ENCODE peak calls at places on chromosomes 6 and 20, in nine cellular contexts. I is ovary, U is body of pancreas, Q is breast epithelium, K is vagina, E is H1, D is Peyer's patch, A is IMR-90, W is thyroid gland. Y is an unnamed sample. For H3K27me3, the result is how much of the 10 kb centered on the place peaks cover.

GRCh38 chr6:55632953-55633352 is 54.0 kb upstream of the HMGCLL1 start:
- DNase-seq in I (no peak), U (no peak), Q (no peak), K (no peak), E (no peak), D (no peak), A (peak), W (no peak), Y (no peak)

GRCh38 chr6:114783083-114783482 is 440.3 kb upstream of the HS3ST5 start:
- DNase-seq in I (no peak), U (no peak), Q (no peak), K (no peak), E (no peak), D (no peak), A (no peak), W (no peak), Y (no peak)

GRCh38 chr6:70669133-70669532 is 1.4 kb downstream of the SMAP1 start:
- DNase-seq in I (no peak), U (peak), Q (no peak), K (no peak), E (no peak), D (no peak), A (peak), W (no peak), Y (no peak)

GRCh38 chr6:389622-390021 is 1.9 kb upstream of the IRF4 start:
- DNase-seq in I (no peak), U (no peak), Q (no peak), K (no peak), E (no peak), D (no peak), A (no peak), W (no peak), Y (no peak)

GRCh38 chr6:7414811-7415210 is 25.2 kb downstream of the RIOK1 start:
- DNase-seq in I (no peak), U (no peak), Q (no peak), K (no peak), E (no peak), D (no peak), A (peak), W (no peak), Y (no peak)

GRCh38 chr6:157143885-157144795 is 179.2 kb downstream of the TMEM242 start:
- DNase-seq in I (peak), U (no peak), Q (no peak), K (no peak), E (no peak), D (no peak), A (peak), W (no peak), Y (no peak)

GRCh38 chr20:54598351-54598750 is 123.0 kb downstream of the DOK5 start:
- DNase-seq in I (no peak), U (no peak), Q (no peak), K (peak), E (no peak), D (no peak), A (no peak), W (no peak), Y (no peak)

GRCh38 chr6:148379966-148380653 is 37.5 kb downstream of the SASH1 start:
- DNase-seq in I (no peak), U (no peak), Q (no peak), K (no peak), E (no peak), D (no peak), A (no peak), W (no peak), Y (no peak)

GRCh38 chr6:37667050-37667814 is 30.5 kb downstream of the MDGA1 start:
- DNase-seq in I (no peak), U (no peak), Q (no peak), K (no peak), E (no peak), D (no peak), A (peak), W (no peak), Y (no peak)

GRCh38 chr20:1619861-1620444 is at the start of gene SIRPB1:
- DNase-seq in I (no peak), U (peak), Q (no peak), K (no peak), E (no peak), D (peak), A (peak), W (no peak), Y (no peak)

GRCh38 chr6:54861846-54862616 is 15.5 kb downstream of the FAM83B start:
- DNase-seq in I (no peak), U (no peak), Q (no peak), K (no peak), E (no peak), D (no peak), A (no peak), W (no peak), Y (no peak)

GRCh38 chr20:44450279-44450937 is 25.3 kb upstream of the TTPAL start:
- DNase-seq in I (no peak), U (no peak), Q (no peak), K (no peak), E (no peak), D (no peak), A (no peak), W (no peak), Y (no peak)

GRCh38 chr6:159463440-159463839 is 229.6 kb downstream of the SOD2 start:
- DNase-seq in I (no peak), U (no peak), Q (no peak), K (no peak), E (no peak), D (no peak), A (peak), W (no peak), Y (no peak)

GRCh38 chr6:15969236-15969778 is 159.6 kb upstream of the MYLIP start:
- DNase-seq in I (no peak), U (no peak), Q (peak), K (peak), E (no peak), D (no peak), A (no peak), W (no peak), Y (no peak)

GRCh38 chr6:156881687-156882629 is 104.8 kb downstream of the ARID1B start:
- DNase-seq in I (no peak), U (no peak), Q (no peak), K (no peak), E (no peak), D (no peak), A (peak), W (no peak), Y (no peak)

GRCh38 chr6:67165606-67166005 is 1458.6 kb upstream of the EYS start:
- DNase-seq in I (no peak), U (no peak), Q (no peak), K (no peak), E (no peak), D (no peak), A (no peak), W (no peak), Y (no peak)

GRCh38 chr6:150250826-150251225 is 108.0 kb downstream of the PPP1R14C start:
- DNase-seq in I (no peak), U (no peak), Q (peak), K (peak), E (no peak), D (no peak), A (peak), W (peak), Y (no peak)

GRCh38 chr6:30828027-30828962 is 56.0 kb upstream of the DDR1 start:
- DNase-seq in I (peak), U (peak), Q (peak), K (peak), E (peak), D (peak), A (peak), W (peak), Y (peak)

GRCh38 chr6:165376100-165376499 is 66.7 kb upstream of the C6orf118 start:
- DNase-seq in I (no peak), U (no peak), Q (no peak), K (no peak), E (no peak), D (no peak), A (no peak), W (no peak), Y (no peak)

GRCh38 chr6:75528423-75528822 is 34.8 kb upstream of the FILIP1 start:
- DNase-seq in I (no peak), U (peak), Q (no peak), K (no peak), E (no peak), D (no peak), A (peak), W (no peak), Y (no peak)

GRCh38 chr20:61814726-61815125 is 251.0 kb downstream of the TAF4 start:
- DNase-seq in I (no peak), U (no peak), Q (no peak), K (no peak), E (no peak), D (no peak), A (no peak), W (no peak), Y (no peak)

GRCh38 chr6:107689190-107689589 is 134.9 kb downstream of the SCML4 start:
- DNase-seq in I (no peak), U (no peak), Q (no peak), K (no peak), E (no peak), D (no peak), A (no peak), W (no peak), Y (no peak)

GRCh38 chr20:60650087-60650486 is 602.0 kb upstream of the CDH4 start:
- DNase-seq in I (no peak), U (no peak), Q (no peak), K (no peak), E (no peak), D (no peak), A (no peak), W (no peak), Y (no peak)

GRCh38 chr6:101397199-101397598 is 3.7 kb downstream of the GRIK2 start:
- DNase-seq in I (no peak), U (no peak), Q (no peak), K (no peak), E (no peak), D (no peak), A (peak), W (no peak), Y (no peak)

GRCh38 chr6:137493218-137494038 is 766 bp downstream of the OLIG3 start:
- DNase-seq in I (no peak), U (peak), Q (no peak), K (no peak), E (peak), D (no peak), A (no peak), W (peak), Y (no peak)

GRCh38 chr20:61420056-61420455 is 168.0 kb downstream of the CDH4 start:
- DNase-seq in I (no peak), U (no peak), Q (no peak), K (no peak), E (no peak), D (no peak), A (no peak), W (no peak), Y (no peak)

GRCh38 chr6:117145940-117146339 is 119.4 kb upstream of the VGLL2 start:
- DNase-seq in I (no peak), U (no peak), Q (no peak), K (no peak), E (no peak), D (no peak), A (no peak), W (no peak), Y (no peak)

GRCh38 chr20:3051385-3052019 is 5.7 kb downstream of the MRPS26 start:
- DNase-seq in I (no peak), U (no peak), Q (no peak), K (no peak), E (no peak), D (no peak), A (no peak), W (no peak), Y (no peak)

GRCh38 chr20:37992802-37993538 is 40.3 kb downstream of the TTI1 start:
- DNase-seq in I (no peak), U (peak), Q (peak), K (no peak), E (no peak), D (peak), A (peak), W (peak), Y (no peak)

GRCh38 chr6:162621246-162621645 is 106.3 kb downstream of the PRKN start:
- DNase-seq in I (no peak), U (no peak), Q (no peak), K (no peak), E (no peak), D (no peak), A (no peak), W (no peak), Y (peak)

GRCh38 chr6:53813096-53813495 is 18.3 kb downstream of the LRRC1 start:
- DNase-seq in I (no peak), U (no peak), Q (no peak), K (no peak), E (no peak), D (no peak), A (no peak), W (no peak), Y (no peak)

GRCh38 chr6:131923356-131923755 is 27.8 kb downstream of the CCN2 start:
- DNase-seq in I (peak), U (peak), Q (no peak), K (no peak), E (peak), D (no peak), A (peak), W (peak), Y (peak)

GRCh38 chr6:34369385-34369784 is 23.1 kb downstream of the NUDT3 start:
- DNase-seq in I (no peak), U (no peak), Q (no peak), K (no peak), E (no peak), D (no peak), A (no peak), W (no peak), Y (no peak)

GRCh38 chr6:119541132-119541905 is 191.8 kb upstream of the MAN1A1 start:
- DNase-seq in I (no peak), U (no peak), Q (no peak), K (no peak), E (no peak), D (no peak), A (peak), W (no peak), Y (no peak)

GRCh38 chr20:47778398-47779354 is 6.6 kb downstream of the SULF2 start:
- DNase-seq in I (peak), U (no peak), Q (no peak), K (no peak), E (no peak), D (no peak), A (no peak), W (no peak), Y (no peak)

GRCh38 chr6:134177753-134178229 is 125.4 kb upstream of the SLC2A12 start:
- DNase-seq in I (no peak), U (peak), Q (no peak), K (no peak), E (no peak), D (no peak), A (peak), W (no peak), Y (peak)

GRCh38 chr6:152461556-152461955 is 175.6 kb downstream of the SYNE1 start:
- DNase-seq in I (no peak), U (no peak), Q (no peak), K (no peak), E (no peak), D (no peak), A (peak), W (no peak), Y (no peak)

GRCh38 chr6:14361956-14362587 is 244.5 kb downstream of the CD83 start:
- DNase-seq in I (no peak), U (no peak), Q (no peak), K (no peak), E (no peak), D (no peak), A (no peak), W (peak), Y (no peak)
- H3K27me3 ChIP-seq in I (under half), U (under half), Q (under half), K (under half), E (under half), D (under half), A (under half), W (under half), Y (under half)

GRCh38 chr6:113564401-113565161 is 292.6 kb upstream of the MARCKS start:
- DNase-seq in I (peak), U (peak), Q (peak), K (peak), E (peak), D (peak), A (peak), W (peak), Y (peak)
- TF ChIP-seq CTCF in I (no peak), U (no peak), Q (no peak), K (no peak), E (no peak), D (no peak), A (no peak), W (no peak), Y (no peak)

GRCh38 chr6:33278810-33279209 is 1.9 kb downstream of the B3GALT4 start:
- DNase-seq in I (no peak), U (no peak), Q (no peak), K (no peak), E (no peak), D (no peak), A (no peak), W (no peak), Y (no peak)

GRCh38 chr6:33278392-33278741 is 1.4 kb downstream of the B3GALT4 start:
- DNase-seq in I (no peak), U (no peak), Q (no peak), K (no peak), E (no peak), D (no peak), A (no peak), W (no peak), Y (no peak)

GRCh38 chr6:33276581-33276863 is 401 bp upstream of the B3GALT4 start:
- DNase-seq in I (no peak), U (no peak), Q (no peak), K (no peak), E (no peak), D (no peak), A (no peak), W (no peak), Y (no peak)

GRCh38 chr6:33277663-33278391 is 904 bp downstream of the B3GALT4 start:
- DNase-seq in I (no peak), U (no peak), Q (no peak), K (no peak), E (peak), D (peak), A (no peak), W (no peak), Y (no peak)

DNA sequence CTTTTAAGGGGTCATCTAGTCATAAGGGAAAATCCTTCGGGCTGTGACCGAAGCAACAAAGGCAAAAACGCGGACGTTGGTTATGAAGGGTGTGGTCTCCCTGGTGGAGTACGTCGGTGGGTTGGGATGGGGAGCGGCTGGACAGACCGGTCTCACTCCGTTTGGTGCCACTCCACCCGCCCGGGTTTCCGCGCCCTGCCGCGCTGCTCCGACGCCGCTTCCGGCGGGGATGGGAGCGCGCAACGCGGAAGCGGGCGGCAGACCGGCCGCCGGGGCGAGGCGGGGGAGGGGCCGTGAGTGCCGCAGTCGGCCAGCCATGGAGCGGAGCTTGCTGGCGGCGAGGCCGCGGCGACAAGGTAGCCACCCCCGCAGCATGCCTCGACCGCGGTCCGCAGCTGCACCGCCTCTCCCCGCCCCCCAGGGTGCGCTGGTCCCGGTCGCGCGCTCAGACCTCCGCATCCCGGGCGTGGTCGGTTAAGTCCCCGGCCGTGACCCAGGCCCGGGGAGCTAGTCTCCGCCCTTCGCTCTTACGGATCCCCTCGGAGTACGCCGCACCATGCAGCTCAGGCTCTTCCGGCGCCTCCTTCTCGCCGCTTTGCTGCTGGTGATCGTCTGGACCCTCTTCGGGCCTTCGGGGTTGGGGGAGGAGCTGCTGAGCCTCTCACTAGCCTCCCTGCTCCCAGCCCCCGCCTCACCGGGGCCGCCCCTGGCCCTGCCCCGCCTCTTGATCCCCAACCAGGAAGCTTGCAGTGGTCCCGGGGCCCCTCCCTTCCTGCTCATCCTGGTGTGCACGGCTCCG is at the start of gene B3GALT4:
- DNase-seq in I (peak), U (peak), Q (peak), K (no peak), E (peak), D (peak), A (peak), W (peak), Y (peak)
- TF ChIP-seq POLR2A in I (no peak), U (peak), Q (no peak), K (no peak), E (peak), D (peak), A (peak), W (peak), Y (peak)

DNA sequence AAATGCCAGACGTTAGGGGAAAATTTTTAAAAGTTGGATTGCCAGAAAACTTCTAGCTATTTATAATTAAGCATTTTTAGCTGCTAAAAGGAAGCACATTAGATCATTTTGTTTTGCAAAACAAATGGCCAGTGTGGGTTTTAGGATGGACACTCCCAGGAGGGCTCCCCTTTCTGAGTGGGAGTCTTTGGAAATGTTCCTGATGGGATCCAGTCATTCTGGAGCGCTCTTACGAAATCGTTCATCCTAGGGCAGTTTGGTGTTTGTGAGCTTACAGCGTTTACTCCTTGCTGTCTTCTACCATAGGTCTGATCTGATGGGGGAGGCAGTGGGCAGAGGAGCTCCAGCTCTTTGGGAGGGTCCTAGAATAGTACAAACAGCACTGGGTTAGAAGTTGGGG is 14.7 kb downstream of the GNAS start:
- DNase-seq in I (peak), U (peak), Q (no peak), K (no peak), E (no peak), D (no peak), A (no peak), W (no peak), Y (peak)
- H3K27me3 ChIP-seq in I (under half), U (under half), Q (under half), K (under half), E (under half), D (under half), A (under half), W (under half), Y (under half)

GRCh38 chr6:105191351-105191750 is 11.5 kb upstream of the POPDC3 start:
- DNase-seq in I (no peak), U (no peak), Q (no peak), K (no peak), E (no peak), D (no peak), A (peak), W (no peak), Y (no peak)

GRCh38 chr6:105184921-105185320 is 5.1 kb upstream of the POPDC3 start:
- DNase-seq in I (no peak), U (no peak), Q (no peak), K (no peak), E (no peak), D (no peak), A (peak), W (no peak), Y (no peak)

GRCh38 chr6:105189026-105189680 is 9.3 kb upstream of the POPDC3 start:
- DNase-seq in I (no peak), U (no peak), Q (no peak), K (no peak), E (no peak), D (no peak), A (no peak), W (no peak), Y (no peak)

GRCh38 chr6:105192707-105193465 is 13.1 kb upstream of the POPDC3 start:
- DNase-seq in I (no peak), U (no peak), Q (no peak), K (no peak), E (no peak), D (no peak), A (peak), W (no peak), Y (no peak)

DNA sequence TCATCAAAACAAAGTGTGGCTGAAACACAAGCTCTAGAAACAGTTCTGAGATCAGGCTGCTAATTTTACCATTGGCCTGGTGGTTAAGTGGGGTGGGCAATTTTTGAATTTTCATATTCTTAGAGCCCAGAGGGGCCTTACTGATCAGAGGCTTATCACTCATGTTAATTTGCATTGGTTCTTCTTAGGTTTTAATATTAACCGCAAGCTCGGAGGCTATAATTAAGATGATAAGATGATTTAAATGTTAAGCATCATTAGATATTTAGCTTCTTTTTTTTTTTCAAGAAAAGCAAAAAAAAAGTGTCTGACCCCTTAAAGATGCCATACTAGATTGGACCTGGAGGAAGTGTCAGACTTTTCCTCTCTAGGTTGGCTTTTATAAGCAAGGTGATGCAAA is 8.4 kb upstream of the POPDC3 start:
- DNase-seq in I (no peak), U (no peak), Q (no peak), K (no peak), E (no peak), D (no peak), A (no peak), W (no peak), Y (no peak)
- TF ChIP-seq CTCF in I (no peak), U (no peak), Q (no peak), K (no peak), E (no peak), D (no peak), A (no peak), W (no peak), Y (no peak)